ENCODE peak calls at places on chromosomes 7 and 10, in six cellular contexts. One of them, this sample, is unnamed.

GRCh38 chr10:120365872-120366271 is 91.2 kb upstream of the PLPP4 start:
- DNase-seq in A549: no peak
- DNase-seq in PC-3: peak
- DNase-seq in tibial artery: no peak
- DNase-seq in tibial nerve: no peak
- DNase-seq in HL-60: no peak
- DNase-seq in this sample: no peak

GRCh38 chr10:98316661-98317060 is 48.7 kb upstream of the LOXL4 start:
- DNase-seq in tibial artery: no peak
- DNase-seq in tibial nerve: no peak
- DNase-seq in PC-3: peak
- DNase-seq in HL-60: no peak
- DNase-seq in A549: no peak
- DNase-seq in this sample: no peak

GRCh38 chr10:52308251-52309031 is 5.6 kb upstream of the DKK1 start:
- DNase-seq in HL-60: no peak
- DNase-seq in PC-3: peak
- DNase-seq in tibial nerve: peak
- DNase-seq in tibial artery: peak
- DNase-seq in A549: peak
- DNase-seq in this sample: peak

GRCh38 chr10:106189254-106189653 is 975.3 kb downstream of the SORCS1 start:
- DNase-seq in tibial nerve: no peak
- DNase-seq in PC-3: peak
- DNase-seq in HL-60: no peak
- DNase-seq in tibial artery: no peak
- DNase-seq in A549: peak
- DNase-seq in this sample: no peak

GRCh38 chr10:21964983-21965665 is 38.4 kb downstream of the DNAJC1 start:
- DNase-seq in PC-3: peak
- DNase-seq in tibial nerve: no peak
- DNase-seq in A549: no peak
- DNase-seq in HL-60: no peak
- DNase-seq in tibial artery: no peak
- DNase-seq in this sample: no peak

GRCh38 chr7:27151341-27151944 is 940 bp downstream of the HOXA3 start:
- DNase-seq in HL-60: no peak
- DNase-seq in PC-3: peak
- DNase-seq in A549: no peak
- DNase-seq in tibial nerve: no peak
- DNase-seq in tibial artery: peak
- DNase-seq in this sample: no peak

GRCh38 chr10:53528974-53529373 is 756.4 kb upstream of the MBL2 start:
- DNase-seq in HL-60: no peak
- DNase-seq in PC-3: no peak
- DNase-seq in tibial artery: no peak
- DNase-seq in A549: no peak
- DNase-seq in tibial nerve: no peak
- DNase-seq in this sample: no peak

GRCh38 chr10:11539191-11539868 is 72.1 kb downstream of the USP6NL start:
- DNase-seq in HL-60: no peak
- DNase-seq in tibial nerve: no peak
- DNase-seq in PC-3: peak
- DNase-seq in A549: no peak
- DNase-seq in tibial artery: no peak
- DNase-seq in this sample: no peak

GRCh38 chr7:112985377-112985987 is 101.1 kb downstream of the GPR85 start:
- DNase-seq in tibial nerve: no peak
- DNase-seq in A549: no peak
- DNase-seq in PC-3: peak
- DNase-seq in HL-60: no peak
- DNase-seq in tibial artery: no peak
- DNase-seq in this sample: no peak

GRCh38 chr7:30206466-30206865 is 71.7 kb downstream of the MTURN start:
- DNase-seq in tibial nerve: no peak
- DNase-seq in HL-60: no peak
- DNase-seq in tibial artery: no peak
- DNase-seq in A549: peak
- DNase-seq in PC-3: peak
- DNase-seq in this sample: no peak

GRCh38 chr10:96089116-96089515 is 41.0 kb upstream of the ZNF518A start:
- DNase-seq in tibial nerve: no peak
- DNase-seq in HL-60: no peak
- DNase-seq in A549: peak
- DNase-seq in PC-3: no peak
- DNase-seq in tibial artery: no peak
- DNase-seq in this sample: no peak

GRCh38 chr7:149884541-149884940 is 10.8 kb downstream of the ATP6V0E2 start:
- DNase-seq in tibial artery: no peak
- DNase-seq in HL-60: no peak
- DNase-seq in tibial nerve: no peak
- DNase-seq in A549: no peak
- DNase-seq in PC-3: no peak
- DNase-seq in this sample: no peak

GRCh38 chr10:18400911-18401260 is 250.5 kb downstream of the NSUN6 start:
- DNase-seq in tibial artery: no peak
- DNase-seq in tibial nerve: no peak
- DNase-seq in A549: no peak
- DNase-seq in PC-3: no peak
- DNase-seq in HL-60: no peak
- DNase-seq in this sample: peak

GRCh38 chr7:111855842-111856227 is 293.5 kb upstream of the IMMP2L start:
- DNase-seq in HL-60: no peak
- DNase-seq in tibial artery: no peak
- DNase-seq in PC-3: peak
- DNase-seq in tibial nerve: no peak
- DNase-seq in A549: peak
- DNase-seq in this sample: no peak

GRCh38 chr7:107725138-107725740 is 18.7 kb upstream of the CBLL1 start:
- DNase-seq in A549: peak
- DNase-seq in PC-3: peak
- DNase-seq in tibial artery: no peak
- DNase-seq in HL-60: no peak
- DNase-seq in tibial nerve: peak
- DNase-seq in this sample: no peak

GRCh38 chr10:100730739-100731602 is 14.4 kb upstream of the PAX2 start:
- DNase-seq in tibial artery: no peak
- DNase-seq in A549: peak
- DNase-seq in PC-3: no peak
- DNase-seq in tibial nerve: no peak
- DNase-seq in HL-60: peak
- DNase-seq in this sample: no peak

GRCh38 chr10:116272497-116273221 is at the start of gene GFRA1:
- DNase-seq in tibial nerve: no peak
- DNase-seq in tibial artery: no peak
- DNase-seq in HL-60: no peak
- DNase-seq in PC-3: no peak
- DNase-seq in A549: peak
- DNase-seq in this sample: no peak

GRCh38 chr7:142457146-142457703 is 199.4 kb upstream of the PRSS58 start:
- DNase-seq in A549: no peak
- DNase-seq in HL-60: no peak
- DNase-seq in PC-3: no peak
- DNase-seq in tibial artery: no peak
- DNase-seq in tibial nerve: no peak
- DNase-seq in this sample: no peak

GRCh38 chr7:44065431-44066110 is at the start of gene PGAM2:
- DNase-seq in tibial nerve: no peak
- DNase-seq in PC-3: no peak
- DNase-seq in tibial artery: peak
- DNase-seq in HL-60: no peak
- DNase-seq in A549: no peak
- DNase-seq in this sample: peak

GRCh38 chr10:28775773-28776172 is 98.5 kb downstream of the BAMBI start:
- DNase-seq in PC-3: no peak
- DNase-seq in tibial artery: no peak
- DNase-seq in HL-60: no peak
- DNase-seq in A549: no peak
- DNase-seq in tibial nerve: no peak
- DNase-seq in this sample: no peak

GRCh38 chr7:90955641-90956207 is 308.5 kb upstream of the FZD1 start:
- DNase-seq in PC-3: no peak
- DNase-seq in A549: no peak
- DNase-seq in tibial nerve: no peak
- DNase-seq in tibial artery: no peak
- DNase-seq in HL-60: no peak
- DNase-seq in this sample: no peak

GRCh38 chr10:64041185-64041988 is 520.2 kb downstream of the REEP3 start:
- DNase-seq in HL-60: peak
- DNase-seq in tibial nerve: peak
- DNase-seq in tibial artery: peak
- DNase-seq in A549: peak
- DNase-seq in PC-3: peak
- DNase-seq in this sample: peak

GRCh38 chr7:92914645-92915044 is 78.3 kb upstream of the CDK6 start:
- DNase-seq in tibial artery: no peak
- DNase-seq in HL-60: no peak
- DNase-seq in tibial nerve: no peak
- DNase-seq in A549: no peak
- DNase-seq in PC-3: no peak
- DNase-seq in this sample: no peak

GRCh38 chr7:15525652-15526263 is 36.1 kb downstream of the AGMO start:
- DNase-seq in tibial artery: no peak
- DNase-seq in PC-3: no peak
- DNase-seq in A549: no peak
- DNase-seq in tibial nerve: no peak
- DNase-seq in HL-60: no peak
- DNase-seq in this sample: no peak

GRCh38 chr10:25615926-25616325 is 318.1 kb upstream of the MYO3A start:
- DNase-seq in tibial artery: no peak
- DNase-seq in HL-60: no peak
- DNase-seq in PC-3: no peak
- DNase-seq in tibial nerve: no peak
- DNase-seq in A549: no peak
- DNase-seq in this sample: no peak

GRCh38 chr10:96740579-96741281 is 20.4 kb upstream of the PIK3AP1 start:
- DNase-seq in tibial nerve: peak
- DNase-seq in A549: no peak
- DNase-seq in tibial artery: peak
- DNase-seq in HL-60: peak
- DNase-seq in PC-3: no peak
- DNase-seq in this sample: no peak

GRCh38 chr7:131893627-131894345 is 337.4 kb upstream of the PODXL start:
- DNase-seq in tibial artery: no peak
- DNase-seq in HL-60: no peak
- DNase-seq in tibial nerve: no peak
- DNase-seq in A549: no peak
- DNase-seq in PC-3: no peak
- DNase-seq in this sample: no peak

GRCh38 chr7:29328050-29328449 is 133.5 kb downstream of the CHN2 start:
- DNase-seq in PC-3: no peak
- DNase-seq in HL-60: no peak
- DNase-seq in tibial artery: no peak
- DNase-seq in A549: no peak
- DNase-seq in tibial nerve: no peak
- DNase-seq in this sample: no peak

GRCh38 chr10:96991313-96991841 is 159.3 kb downstream of the LCOR start:
- DNase-seq in tibial artery: no peak
- DNase-seq in PC-3: peak
- DNase-seq in tibial nerve: no peak
- DNase-seq in A549: no peak
- DNase-seq in HL-60: no peak
- DNase-seq in this sample: no peak

GRCh38 chr10:34723746-34724145 is 91.3 kb downstream of the PARD3 start:
- DNase-seq in tibial nerve: peak
- DNase-seq in PC-3: peak
- DNase-seq in tibial artery: no peak
- DNase-seq in HL-60: no peak
- DNase-seq in A549: peak
- DNase-seq in this sample: no peak

GRCh38 chr10:6669269-6669859 is 89.3 kb upstream of the PRKCQ start:
- DNase-seq in tibial artery: no peak
- DNase-seq in HL-60: no peak
- DNase-seq in PC-3: peak
- DNase-seq in tibial nerve: peak
- DNase-seq in A549: peak
- DNase-seq in this sample: no peak

GRCh38 chr10:43384252-43385221 is 13.1 kb downstream of the FXYD4 start:
- DNase-seq in tibial nerve: no peak
- DNase-seq in A549: peak
- DNase-seq in PC-3: peak
- DNase-seq in tibial artery: peak
- DNase-seq in HL-60: peak
- DNase-seq in this sample: no peak

GRCh38 chr7:22564511-22565045 is 64.6 kb upstream of the STEAP1B start:
- DNase-seq in tibial artery: no peak
- DNase-seq in PC-3: peak
- DNase-seq in A549: no peak
- DNase-seq in HL-60: no peak
- DNase-seq in tibial nerve: peak
- DNase-seq in this sample: no peak
- H3K27ac ChIP-seq in tibial artery: no peak
- H3K27ac ChIP-seq in PC-3: peak
- H3K27ac ChIP-seq in A549: peak
- H3K27ac ChIP-seq in HL-60: no peak
- H3K27ac ChIP-seq in tibial nerve: peak
- H3K27ac ChIP-seq in this sample: no peak

GRCh38 chr10:122149607-122150505 is 121.2 kb upstream of the BTBD16 start:
- DNase-seq in tibial artery: peak
- DNase-seq in PC-3: no peak
- DNase-seq in A549: no peak
- DNase-seq in tibial nerve: no peak
- DNase-seq in HL-60: no peak
- DNase-seq in this sample: no peak
- H3K27ac ChIP-seq in tibial artery: peak
- H3K27ac ChIP-seq in PC-3: no peak
- H3K27ac ChIP-seq in A549: peak
- H3K27ac ChIP-seq in tibial nerve: peak
- H3K27ac ChIP-seq in HL-60: no peak
- H3K27ac ChIP-seq in this sample: no peak

GRCh38 chr7:20330176-20330796 is 414 bp upstream of the ITGB8 start:
- DNase-seq in HL-60: no peak
- DNase-seq in tibial nerve: peak
- DNase-seq in A549: peak
- DNase-seq in PC-3: peak
- DNase-seq in tibial artery: peak
- DNase-seq in this sample: peak
- H3K27ac ChIP-seq in HL-60: no peak
- H3K27ac ChIP-seq in tibial nerve: peak
- H3K27ac ChIP-seq in A549: peak
- H3K27ac ChIP-seq in PC-3: peak
- H3K27ac ChIP-seq in tibial artery: peak
- H3K27ac ChIP-seq in this sample: peak

DNA sequence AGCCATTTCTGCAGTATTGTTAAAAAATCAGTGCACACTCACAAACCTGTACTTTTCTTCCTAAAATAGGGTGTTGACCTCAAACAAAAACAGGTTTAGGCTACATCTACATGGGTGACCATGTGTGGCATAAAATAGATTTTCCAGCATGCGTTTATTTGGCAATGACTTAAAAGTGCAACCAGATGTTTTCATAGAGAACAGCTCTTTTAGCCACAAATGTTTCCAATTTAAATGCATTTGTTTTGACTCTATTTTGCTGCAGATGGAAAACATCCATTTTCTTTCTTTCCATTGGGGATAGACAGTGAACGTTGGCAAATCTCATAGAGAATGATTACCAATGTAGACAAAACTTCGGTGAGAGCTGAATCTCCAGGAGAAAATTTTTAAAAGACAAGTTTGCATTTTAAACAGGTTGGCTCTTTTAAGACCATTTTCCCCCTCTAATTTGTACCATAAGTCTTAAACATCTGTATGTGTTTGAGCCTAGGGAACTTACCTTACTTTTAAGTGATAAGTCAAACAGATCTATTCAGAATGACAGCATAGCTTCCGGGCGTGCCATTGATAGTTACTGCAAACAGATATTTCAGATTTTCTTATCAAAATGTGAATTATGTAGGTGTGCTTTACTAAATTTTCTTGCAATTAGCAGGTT is 145.1 kb downstream of the HGF start:
- DNase-seq in A549: no peak
- DNase-seq in tibial nerve: no peak
- DNase-seq in PC-3: no peak
- DNase-seq in tibial artery: no peak
- DNase-seq in HL-60: no peak
- DNase-seq in this sample: no peak
- H3K27ac ChIP-seq in A549: peak
- H3K27ac ChIP-seq in tibial nerve: no peak
- H3K27ac ChIP-seq in PC-3: peak
- H3K27ac ChIP-seq in tibial artery: no peak
- H3K27ac ChIP-seq in HL-60: no peak
- H3K27ac ChIP-seq in this sample: no peak

This sample was measured in caudate nucleus.